ENCODE peak calls at places on chromosomes 1 and 21, in seven cellular contexts. One of them, this sample, is unnamed.
A peak's percentile ranks its signal among the peaks of the same experiment; 100 is the strongest.

GRCh38 chr1:159851386-159851785 is 11.1 kb downstream of the VSIG8 start:
- DNase-seq in mammary epithelial cell: no peak
- DNase-seq in cardiac fibroblast: no peak
- DNase-seq in kidney epithelial cell: no peak
- DNase-seq in A549: no peak
- DNase-seq in right lobe of liver: no peak
- DNase-seq in breast epithelium: no peak
- DNase-seq in this sample: no peak

GRCh38 chr1:4617506-4617905 is 36.9 kb upstream of the AJAP1 start:
- DNase-seq in mammary epithelial cell: no peak
- DNase-seq in cardiac fibroblast: no peak
- DNase-seq in kidney epithelial cell: no peak
- DNase-seq in A549: no peak
- DNase-seq in right lobe of liver: no peak
- DNase-seq in breast epithelium: no peak
- DNase-seq in this sample: no peak

GRCh38 chr1:177170756-177171535 is at the start of gene BRINP2:
- DNase-seq in mammary epithelial cell: peak; percentile 67
- DNase-seq in cardiac fibroblast: peak; percentile 31
- DNase-seq in kidney epithelial cell: peak; percentile 19
- DNase-seq in A549: peak; percentile 66
- DNase-seq in right lobe of liver: no peak
- DNase-seq in breast epithelium: peak; percentile 41
- DNase-seq in this sample: no peak

GRCh38 chr1:42334240-42335049 is 590 bp downstream of the FOXJ3 start:
- DNase-seq in mammary epithelial cell: peak; percentile 70
- DNase-seq in cardiac fibroblast: peak; percentile 61
- DNase-seq in kidney epithelial cell: no peak
- DNase-seq in A549: peak; percentile 53
- DNase-seq in right lobe of liver: peak; percentile 65
- DNase-seq in breast epithelium: peak; percentile 42
- DNase-seq in this sample: no peak

GRCh38 chr1:12438349-12438924 is 179.6 kb downstream of the DHRS3 start:
- DNase-seq in mammary epithelial cell: peak; percentile 37
- DNase-seq in cardiac fibroblast: no peak
- DNase-seq in kidney epithelial cell: no peak
- DNase-seq in A549: no peak
- DNase-seq in right lobe of liver: no peak
- DNase-seq in breast epithelium: no peak
- DNase-seq in this sample: no peak

GRCh38 chr1:222928212-222928611 is 113.4 kb downstream of the DISP1 start:
- DNase-seq in mammary epithelial cell: no peak
- DNase-seq in cardiac fibroblast: peak; percentile 77
- DNase-seq in kidney epithelial cell: no peak
- DNase-seq in A549: no peak
- DNase-seq in right lobe of liver: peak; percentile 84
- DNase-seq in breast epithelium: no peak
- DNase-seq in this sample: no peak

GRCh38 chr1:225940385-225941151 is 452 bp downstream of the LEFTY2 start:
- DNase-seq in mammary epithelial cell: no peak
- DNase-seq in cardiac fibroblast: no peak
- DNase-seq in kidney epithelial cell: no peak
- DNase-seq in A549: no peak
- DNase-seq in right lobe of liver: no peak
- DNase-seq in breast epithelium: no peak
- DNase-seq in this sample: no peak

GRCh38 chr1:114468047-114468446 is 43.0 kb downstream of the TRIM33 start:
- DNase-seq in mammary epithelial cell: no peak
- DNase-seq in cardiac fibroblast: peak; percentile 20
- DNase-seq in kidney epithelial cell: no peak
- DNase-seq in A549: no peak
- DNase-seq in right lobe of liver: no peak
- DNase-seq in breast epithelium: no peak
- DNase-seq in this sample: no peak

GRCh38 chr1:3211996-3212395 is 143.0 kb downstream of the PRDM16 start:
- DNase-seq in mammary epithelial cell: no peak
- DNase-seq in cardiac fibroblast: no peak
- DNase-seq in kidney epithelial cell: no peak
- DNase-seq in A549: no peak
- DNase-seq in right lobe of liver: no peak
- DNase-seq in breast epithelium: no peak
- DNase-seq in this sample: no peak

GRCh38 chr1:152461544-152461943 is 47.5 kb upstream of the CRNN start:
- DNase-seq in mammary epithelial cell: peak; percentile 58
- DNase-seq in cardiac fibroblast: peak; percentile 79
- DNase-seq in kidney epithelial cell: no peak
- DNase-seq in A549: no peak
- DNase-seq in right lobe of liver: peak; percentile 64
- DNase-seq in breast epithelium: no peak
- DNase-seq in this sample: peak; percentile 27

GRCh38 chr1:38680801-38681510 is 178.6 kb downstream of the RRAGC start:
- DNase-seq in mammary epithelial cell: no peak
- DNase-seq in cardiac fibroblast: peak; percentile 40
- DNase-seq in kidney epithelial cell: no peak
- DNase-seq in A549: no peak
- DNase-seq in right lobe of liver: no peak
- DNase-seq in breast epithelium: no peak
- DNase-seq in this sample: no peak

GRCh38 chr1:30888391-30888790 is 20.2 kb downstream of the SDC3 start:
- DNase-seq in mammary epithelial cell: no peak
- DNase-seq in cardiac fibroblast: peak; percentile 92
- DNase-seq in kidney epithelial cell: peak; percentile 37
- DNase-seq in A549: no peak
- DNase-seq in right lobe of liver: no peak
- DNase-seq in breast epithelium: peak; percentile 82
- DNase-seq in this sample: peak; percentile 93

GRCh38 chr1:24159366-24159765 is 16.4 kb upstream of the IL22RA1 start:
- DNase-seq in mammary epithelial cell: no peak
- DNase-seq in cardiac fibroblast: no peak
- DNase-seq in kidney epithelial cell: no peak
- DNase-seq in A549: no peak
- DNase-seq in right lobe of liver: peak; percentile 23
- DNase-seq in breast epithelium: no peak
- DNase-seq in this sample: no peak

GRCh38 chr1:156592910-156593732 is 1.5 kb downstream of the NAXE start:
- DNase-seq in mammary epithelial cell: no peak
- DNase-seq in cardiac fibroblast: no peak
- DNase-seq in kidney epithelial cell: no peak
- DNase-seq in A549: no peak
- DNase-seq in right lobe of liver: no peak
- DNase-seq in breast epithelium: no peak
- DNase-seq in this sample: no peak

GRCh38 chr1:164184273-164184672 is 374.7 kb upstream of the PBX1 start:
- DNase-seq in mammary epithelial cell: peak; percentile 5
- DNase-seq in cardiac fibroblast: no peak
- DNase-seq in kidney epithelial cell: no peak
- DNase-seq in A549: no peak
- DNase-seq in right lobe of liver: no peak
- DNase-seq in breast epithelium: no peak
- DNase-seq in this sample: no peak

GRCh38 chr1:116472431-116472961 is 98.3 kb downstream of the CD58 start:
- DNase-seq in mammary epithelial cell: no peak
- DNase-seq in cardiac fibroblast: peak; percentile 43
- DNase-seq in kidney epithelial cell: peak; percentile 83
- DNase-seq in A549: no peak
- DNase-seq in right lobe of liver: no peak
- DNase-seq in breast epithelium: no peak
- DNase-seq in this sample: no peak

GRCh38 chr1:87007323-87007722 is 92.9 kb downstream of the HS2ST1 start:
- DNase-seq in mammary epithelial cell: no peak
- DNase-seq in cardiac fibroblast: no peak
- DNase-seq in kidney epithelial cell: no peak
- DNase-seq in A549: no peak
- DNase-seq in right lobe of liver: no peak
- DNase-seq in breast epithelium: no peak
- DNase-seq in this sample: no peak

GRCh38 chr1:25797939-25798338 is 2.1 kb upstream of the SELENON start:
- DNase-seq in mammary epithelial cell: no peak
- DNase-seq in cardiac fibroblast: peak; percentile 42
- DNase-seq in kidney epithelial cell: no peak
- DNase-seq in A549: peak; percentile 60
- DNase-seq in right lobe of liver: no peak
- DNase-seq in breast epithelium: no peak
- DNase-seq in this sample: no peak

GRCh38 chr21:46056450-46056903 is 41.4 kb upstream of the COL6A2 start:
- DNase-seq in mammary epithelial cell: no peak
- DNase-seq in cardiac fibroblast: peak; percentile 96
- DNase-seq in kidney epithelial cell: no peak
- DNase-seq in A549: no peak
- DNase-seq in right lobe of liver: peak; percentile 47
- DNase-seq in breast epithelium: peak; percentile 69
- DNase-seq in this sample: peak; percentile 68

GRCh38 chr1:6464514-6464836 is 1.5 kb downstream of the TNFRSF25 start:
- DNase-seq in mammary epithelial cell: no peak
- DNase-seq in cardiac fibroblast: no peak
- DNase-seq in kidney epithelial cell: no peak
- DNase-seq in A549: no peak
- DNase-seq in right lobe of liver: peak; percentile 95
- DNase-seq in breast epithelium: no peak
- DNase-seq in this sample: no peak

GRCh38 chr21:41947596-41948403 is 6.0 kb downstream of the C2CD2 start:
- DNase-seq in mammary epithelial cell: no peak
- DNase-seq in cardiac fibroblast: peak; percentile 80
- DNase-seq in kidney epithelial cell: no peak
- DNase-seq in A549: no peak
- DNase-seq in right lobe of liver: no peak
- DNase-seq in breast epithelium: no peak
- DNase-seq in this sample: no peak

GRCh38 chr1:9767964-9768668 is 55.6 kb downstream of the CLSTN1 start:
- DNase-seq in mammary epithelial cell: no peak
- DNase-seq in cardiac fibroblast: no peak
- DNase-seq in kidney epithelial cell: no peak
- DNase-seq in A549: no peak
- DNase-seq in right lobe of liver: no peak
- DNase-seq in breast epithelium: no peak
- DNase-seq in this sample: no peak

GRCh38 chr1:51858892-51859291 is 19.6 kb downstream of the NRDC start:
- DNase-seq in mammary epithelial cell: no peak
- DNase-seq in cardiac fibroblast: no peak
- DNase-seq in kidney epithelial cell: no peak
- DNase-seq in A549: no peak
- DNase-seq in right lobe of liver: no peak
- DNase-seq in breast epithelium: no peak
- DNase-seq in this sample: no peak

GRCh38 chr1:11134352-11135266 is 34.9 kb upstream of the EXOSC10 start:
- DNase-seq in mammary epithelial cell: peak; percentile 62
- DNase-seq in cardiac fibroblast: no peak
- DNase-seq in kidney epithelial cell: no peak
- DNase-seq in A549: no peak
- DNase-seq in right lobe of liver: peak; percentile 92
- DNase-seq in breast epithelium: peak; percentile 66
- DNase-seq in this sample: peak; percentile 68
- TF ChIP-seq CTCF in mammary epithelial cell: no peak
- TF ChIP-seq CTCF in cardiac fibroblast: no peak
- TF ChIP-seq CTCF in kidney epithelial cell: no peak
- TF ChIP-seq CTCF in A549: no peak
- TF ChIP-seq CTCF in right lobe of liver: no peak
- TF ChIP-seq CTCF in breast epithelium: no peak
- TF ChIP-seq CTCF in this sample: no peak

GRCh38 chr1:20212099-20212684 is 25.9 kb upstream of the PLA2G2C start:
- DNase-seq in mammary epithelial cell: peak; percentile 68
- DNase-seq in cardiac fibroblast: no peak
- DNase-seq in kidney epithelial cell: no peak
- DNase-seq in A549: no peak
- DNase-seq in right lobe of liver: no peak
- DNase-seq in breast epithelium: no peak
- DNase-seq in this sample: no peak

GRCh38 chr1:20215716-20216115 is 29.4 kb upstream of the PLA2G2C start:
- DNase-seq in mammary epithelial cell: no peak
- DNase-seq in cardiac fibroblast: no peak
- DNase-seq in kidney epithelial cell: no peak
- DNase-seq in A549: no peak
- DNase-seq in right lobe of liver: no peak
- DNase-seq in breast epithelium: no peak
- DNase-seq in this sample: no peak

GRCh38 chr1:20210736-20211405 is 24.6 kb upstream of the PLA2G2C start:
- DNase-seq in mammary epithelial cell: peak; percentile 80
- DNase-seq in cardiac fibroblast: no peak
- DNase-seq in kidney epithelial cell: no peak
- DNase-seq in A549: no peak
- DNase-seq in right lobe of liver: no peak
- DNase-seq in breast epithelium: no peak
- DNase-seq in this sample: no peak

GRCh38 chr1:20211511-20211931 is 25.2 kb upstream of the PLA2G2C start:
- DNase-seq in mammary epithelial cell: peak; percentile 99
- DNase-seq in cardiac fibroblast: peak; percentile 53
- DNase-seq in kidney epithelial cell: no peak
- DNase-seq in A549: peak; percentile 31
- DNase-seq in right lobe of liver: no peak
- DNase-seq in breast epithelium: peak; percentile 80
- DNase-seq in this sample: no peak

DNA sequence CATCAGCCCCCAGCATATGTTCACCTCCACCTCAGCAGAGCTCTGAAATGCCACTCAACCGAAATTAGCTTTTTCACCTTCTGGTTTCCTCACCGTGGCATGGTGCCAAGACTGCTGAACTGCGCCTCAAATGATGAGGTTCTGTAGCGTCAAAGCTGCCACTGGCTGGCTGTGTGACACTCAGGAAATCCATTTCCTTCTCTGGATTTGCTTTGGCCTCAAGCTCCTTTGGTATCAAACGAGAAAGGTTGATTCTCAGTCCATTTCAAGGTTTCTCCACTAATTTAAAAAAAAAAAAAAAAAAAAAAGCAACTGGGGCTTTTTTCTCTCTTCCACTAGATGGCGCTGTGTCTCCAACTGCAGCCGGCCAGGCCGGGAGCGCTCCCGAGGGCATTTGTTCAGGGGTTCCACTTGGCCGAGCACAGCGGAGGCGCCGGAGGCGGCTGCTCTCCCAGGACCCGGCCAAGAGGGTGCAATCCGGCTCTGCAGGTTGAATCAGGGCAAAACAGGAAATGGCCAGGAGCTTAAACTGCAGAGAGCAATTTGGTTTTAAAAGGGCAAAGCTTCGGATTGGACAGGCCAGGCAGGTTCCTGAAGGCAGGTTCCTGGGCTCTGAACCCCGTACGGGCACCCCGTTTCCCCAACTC is 26.5 kb upstream of the PLA2G2C start:
- DNase-seq in mammary epithelial cell: peak; percentile 80
- DNase-seq in cardiac fibroblast: peak; percentile 63
- DNase-seq in kidney epithelial cell: peak; percentile 65
- DNase-seq in A549: peak; percentile 50
- DNase-seq in right lobe of liver: peak; percentile 64
- DNase-seq in breast epithelium: peak; percentile 82
- DNase-seq in this sample: no peak
- H3K4me3 ChIP-seq in mammary epithelial cell: no peak overlapping the region
- H3K4me3 ChIP-seq in cardiac fibroblast: no peak overlapping the region
- H3K4me3 ChIP-seq in kidney epithelial cell: no peak overlapping the region
- H3K4me3 ChIP-seq in A549: no peak overlapping the region
- H3K4me3 ChIP-seq in right lobe of liver: no peak overlapping the region
- H3K4me3 ChIP-seq in breast epithelium: no peak overlapping the region
- H3K4me3 ChIP-seq in this sample: no peak overlapping the region

GRCh38 chr1:183023146-183023600 is at the start of gene LAMC1:
- DNase-seq in mammary epithelial cell: peak; percentile 66
- DNase-seq in cardiac fibroblast: peak; percentile 97
- DNase-seq in kidney epithelial cell: no peak
- DNase-seq in A549: peak; percentile 68
- DNase-seq in right lobe of liver: peak; percentile 66
- DNase-seq in breast epithelium: peak; percentile 65
- DNase-seq in this sample: no peak
- TF ChIP-seq CTCF in mammary epithelial cell: no peak
- TF ChIP-seq CTCF in cardiac fibroblast: no peak
- TF ChIP-seq CTCF in kidney epithelial cell: no peak
- TF ChIP-seq CTCF in A549: no peak
- TF ChIP-seq CTCF in right lobe of liver: no peak
- TF ChIP-seq CTCF in breast epithelium: no peak
- TF ChIP-seq CTCF in this sample: no peak

GRCh38 chr1:14925336-14926136 is 228.0 kb upstream of the TMEM51 start:
- DNase-seq in mammary epithelial cell: no peak
- DNase-seq in cardiac fibroblast: no peak
- DNase-seq in kidney epithelial cell: no peak
- DNase-seq in A549: no peak
- DNase-seq in right lobe of liver: no peak
- DNase-seq in breast epithelium: no peak
- DNase-seq in this sample: no peak
- H3K4me3 ChIP-seq in mammary epithelial cell: peak overlapping the region; percentile 81
- H3K4me3 ChIP-seq in cardiac fibroblast: no peak overlapping the region
- H3K4me3 ChIP-seq in kidney epithelial cell: peak overlapping the region; percentile 67
- H3K4me3 ChIP-seq in A549: peak overlapping the region; percentile 72
- H3K4me3 ChIP-seq in right lobe of liver: peak overlapping the region; percentile 44
- H3K4me3 ChIP-seq in breast epithelium: peak overlapping the region; percentile 47
- H3K4me3 ChIP-seq in this sample: peak overlapping the region; percentile 67

This sample was measured in AG09309.